ENCODE peak calls at places on chromosome 5, in ten cellular contexts. H is HuH-7.5; M is activated CD4-positive, alpha-beta T cell treated with anti-CD3 and anti-CD28 coated beads, Interleukin-2, amount 50 U/mL, for 24 hours; S is stimulated activated CD4-positive, alpha-beta T cell treated with anti-CD3 and anti-CD28 coated beads, Interleukin-1b, Interleukin-23, amount 100 ng/mL, for 48 hours; X is GDM1; G is choroid plexus epithelial cell; T is nephron progenitor cell; R is HFF-Myc; W is NCI-H2107; Y is activated CD4-positive, CD25-positive, alpha-beta regulatory T cell treated with anti-CD3 and anti-CD28 coated beads, Interleukin-2, amount 50 U/mL, for 72 hours. P is an unnamed sample.
A peak's percentile ranks its signal among the peaks of the same experiment; 100 is the strongest.

GRCh38 chr5:36507332-36507952 is 99.0 kb upstream of the SLC1A3 start:
- DNase-seq in H (peak; percentile 60), M (peak; percentile 60), S (peak; percentile 59), X (peak; percentile 44), G (peak; percentile 86), T (peak; percentile 80), R (peak; percentile 52), W (peak; percentile 38), Y (peak; percentile 76), P (peak; percentile 3)

GRCh38 chr5:139967353-139967752 is 75.7 kb downstream of the NRG2 start:
- DNase-seq in H (no peak), M (no peak), S (no peak), X (no peak), G (no peak), T (no peak), R (no peak), W (no peak), Y (no peak), P (no peak)

GRCh38 chr5:2899311-2899710 is 147.8 kb upstream of the IRX2 start:
- DNase-seq in H (no peak), M (no peak), S (no peak), X (no peak), G (no peak), T (no peak), R (no peak), W (no peak), Y (no peak), P (no peak)

GRCh38 chr5:148875205-148875875 is 48.9 kb downstream of the ADRB2 start:
- DNase-seq in H (no peak), M (no peak), S (no peak), X (no peak), G (peak; percentile 7), T (no peak), R (no peak), W (no peak), Y (no peak), P (no peak)

GRCh38 chr5:143543358-143544255 is 140.1 kb upstream of the NR3C1 start:
- DNase-seq in H (no peak), M (no peak), S (no peak), X (no peak), G (peak; percentile 59), T (no peak), R (no peak), W (no peak), Y (no peak), P (no peak)

GRCh38 chr5:174462128-174462527 is 262.3 kb upstream of the MSX2 start:
- DNase-seq in H (no peak), M (no peak), S (no peak), X (no peak), G (no peak), T (no peak), R (no peak), W (no peak), Y (no peak), P (no peak)

GRCh38 chr5:146378981-146379380 is 40.3 kb downstream of the POU4F3 start:
- DNase-seq in H (no peak), M (no peak), S (no peak), X (no peak), G (no peak), T (no peak), R (no peak), W (no peak), Y (no peak), P (no peak)

GRCh38 chr5:112116372-112116771 is 302.7 kb downstream of the EPB41L4A start:
- DNase-seq in H (no peak), M (no peak), S (no peak), X (no peak), G (no peak), T (no peak), R (no peak), W (no peak), Y (no peak), P (peak; percentile 66)

GRCh38 chr5:117872798-117873368 is 1115.5 kb downstream of the DTWD2 start:
- DNase-seq in H (no peak), M (no peak), S (no peak), X (no peak), G (no peak), T (no peak), R (no peak), W (no peak), Y (no peak), P (no peak)

GRCh38 chr5:55234171-55234700 is 828 bp upstream of the CCNO start:
- DNase-seq in H (no peak), M (no peak), S (no peak), X (no peak), G (peak; percentile 48), T (peak; percentile 37), R (no peak), W (no peak), Y (no peak), P (no peak)

GRCh38 chr5:98784411-98784810 is 10.9 kb downstream of the RGMB start:
- DNase-seq in H (no peak), M (no peak), S (no peak), X (no peak), G (no peak), T (no peak), R (no peak), W (no peak), Y (no peak), P (no peak)

GRCh38 chr5:128464596-128464995 is 73.4 kb downstream of the FBN2 start:
- DNase-seq in H (no peak), M (no peak), S (no peak), X (no peak), G (no peak), T (no peak), R (peak; percentile 45), W (no peak), Y (no peak), P (no peak)

GRCh38 chr5:66963559-66963971 is 233.0 kb downstream of the CD180 start:
- DNase-seq in H (peak; percentile 9), M (no peak), S (no peak), X (no peak), G (peak; percentile 56), T (no peak), R (no peak), W (no peak), Y (no peak), P (no peak)

GRCh38 chr5:154081246-154081645 is 42.5 kb downstream of the MFAP3 start:
- DNase-seq in H (no peak), M (no peak), S (no peak), X (no peak), G (no peak), T (no peak), R (no peak), W (no peak), Y (no peak), P (no peak)

GRCh38 chr5:133260715-133261114 is 208.9 kb downstream of the HSPA4 start:
- DNase-seq in H (no peak), M (no peak), S (no peak), X (no peak), G (peak; percentile 36), T (no peak), R (no peak), W (no peak), Y (no peak), P (no peak)

GRCh38 chr5:139742173-139742903 is 53.3 kb upstream of the PSD2 start:
- DNase-seq in H (no peak), M (no peak), S (no peak), X (no peak), G (no peak), T (no peak), R (no peak), W (no peak), Y (no peak), P (no peak)

GRCh38 chr5:93572773-93573626 is 8.0 kb downstream of the NR2F1-AS1 start:
- DNase-seq in H (no peak), M (no peak), S (no peak), X (no peak), G (peak; percentile 80), T (peak; percentile 77), R (no peak), W (no peak), Y (no peak), P (no peak)

GRCh38 chr5:115394531-115394930 is 98.1 kb upstream of the CCDC112 start:
- DNase-seq in H (no peak), M (no peak), S (no peak), X (no peak), G (no peak), T (no peak), R (no peak), W (no peak), Y (no peak), P (no peak)

GRCh38 chr5:176716320-176716719 is 69.0 kb downstream of the TSPAN17 start:
- DNase-seq in H (no peak), M (no peak), S (no peak), X (no peak), G (peak; percentile 83), T (no peak), R (peak; percentile 75), W (no peak), Y (no peak), P (no peak)

GRCh38 chr5:80360914-80361444 is 41.2 kb downstream of the SPZ1 start:
- DNase-seq in H (no peak), M (no peak), S (no peak), X (no peak), G (no peak), T (no peak), R (no peak), W (no peak), Y (no peak), P (no peak)

GRCh38 chr5:43019615-43020293 is 20.4 kb downstream of the ANXA2R start:
- DNase-seq in H (no peak), M (peak; percentile 79), S (peak; percentile 86), X (peak; percentile 72), G (peak; percentile 92), T (peak; percentile 45), R (no peak), W (peak; percentile 70), Y (peak; percentile 71), P (no peak)

GRCh38 chr5:120545951-120546350 is 81.9 kb downstream of the PRR16 start:
- DNase-seq in H (no peak), M (no peak), S (no peak), X (no peak), G (peak; percentile 60), T (no peak), R (no peak), W (no peak), Y (no peak), P (no peak)

GRCh38 chr5:126335871-126336270 is 87.3 kb upstream of the GRAMD2B start:
- DNase-seq in H (no peak), M (no peak), S (no peak), X (no peak), G (peak; percentile 76), T (no peak), R (no peak), W (no peak), Y (no peak), P (no peak)

GRCh38 chr5:87069974-87070608 is 197.6 kb upstream of the RASA1 start:
- DNase-seq in H (no peak), M (no peak), S (no peak), X (peak; percentile 12), G (peak; percentile 88), T (no peak), R (peak; percentile 50), W (no peak), Y (no peak), P (peak; percentile 59)

GRCh38 chr5:16135506-16135905 is 44.1 kb downstream of the MARCHF11 start:
- DNase-seq in H (no peak), M (no peak), S (no peak), X (no peak), G (peak; percentile 3), T (no peak), R (no peak), W (no peak), Y (no peak), P (no peak)

GRCh38 chr5:171667341-171668096 is 118.1 kb upstream of the SMIM23 start:
- DNase-seq in H (no peak), M (no peak), S (no peak), X (no peak), G (peak; percentile 87), T (peak; percentile 13), R (peak; percentile 79), W (no peak), Y (no peak), P (no peak)

GRCh38 chr5:15683332-15683731 is 183.4 kb downstream of the FBXL7 start:
- DNase-seq in H (no peak), M (no peak), S (no peak), X (no peak), G (peak; percentile 44), T (peak; percentile 23), R (no peak), W (no peak), Y (no peak), P (no peak)

GRCh38 chr5:57538341-57538955 is 55.8 kb upstream of the ACTBL2 start:
- DNase-seq in H (no peak), M (no peak), S (no peak), X (no peak), G (peak; percentile 57), T (no peak), R (peak; percentile 87), W (no peak), Y (no peak), P (no peak)

P was measured in GM12878.